ENCODE peak calls at places on chromosomes 16 and 17, in four cellular contexts. C is adipocyte, J is OCI-LY7, L is left ventricle myocardium inferior. A is an unnamed sample.

GRCh38 chr17:35433075-35433894 is 985 bp upstream of the SLFN12 start:
- DNase-seq in L (peak), C (peak), J (no peak), A (peak)

GRCh38 chr17:65139045-65139764 is 2.0 kb downstream of the RGS9 start:
- DNase-seq in L (no peak), J (no peak), C (no peak), A (no peak)

GRCh38 chr16:26727801-26728200 is 338.9 kb upstream of the C16orf82 start:
- DNase-seq in L (no peak), C (no peak), J (no peak), A (no peak)

GRCh38 chr16:71555230-71555891 is 21.5 kb downstream of the TAT start:
- DNase-seq in C (peak), L (no peak), J (no peak), A (no peak)

GRCh38 chr17:81416612-81417011 is 21.4 kb downstream of the BAHCC1 start:
- DNase-seq in C (no peak), J (no peak), L (no peak), A (no peak)

GRCh38 chr16:23225634-23226033 is 43.1 kb downstream of the SCNN1G start:
- DNase-seq in C (no peak), L (no peak), J (no peak), A (no peak)

GRCh38 chr16:19755268-19755667 is 37.2 kb downstream of the IQCK start:
- DNase-seq in C (no peak), L (no peak), J (no peak), A (no peak)

GRCh38 chr17:57987582-57988300 is at the start of gene VEZF1:
- DNase-seq in J (peak), C (peak), L (peak), A (peak)

GRCh38 chr17:77098884-77099545 is 41.8 kb upstream of the SEC14L1 start:
- DNase-seq in L (no peak), C (peak), J (no peak), A (peak)

GRCh38 chr17:43431741-43432523 is 33.1 kb downstream of the ARL4D start:
- DNase-seq in J (no peak), L (no peak), C (no peak), A (no peak)

GRCh38 chr16:46948548-46949166 is 24.8 kb downstream of the DNAJA2 start:
- DNase-seq in J (no peak), L (no peak), C (no peak), A (no peak)

GRCh38 chr16:8929086-8929748 is 34.5 kb downstream of the USP7 start:
- DNase-seq in L (no peak), C (no peak), J (no peak), A (no peak)

GRCh38 chr17:9226130-9226793 is 205.0 kb downstream of the NTN1 start:
- DNase-seq in L (no peak), C (no peak), J (no peak), A (no peak)

GRCh38 chr17:59141860-59142259 is 13.1 kb downstream of the SKA2 start:
- DNase-seq in C (no peak), L (no peak), J (no peak), A (no peak)

GRCh38 chr17:81002409-81003361 is 11.0 kb downstream of the CHMP6 start:
- DNase-seq in L (peak), C (peak), J (no peak), A (peak)

GRCh38 chr16:57382535-57383275 is 10.4 kb downstream of the CX3CL1 start:
- DNase-seq in C (no peak), L (no peak), J (no peak), A (no peak)

GRCh38 chr16:62041401-62041800 is 5.2 kb upstream of the CDH8 start:
- DNase-seq in J (peak), L (no peak), C (peak), A (no peak)

GRCh38 chr17:35286120-35286781 is 43.4 kb downstream of the SLFN5 start:
- DNase-seq in J (no peak), C (no peak), L (no peak), A (no peak)

GRCh38 chr17:77445030-77445907 is 304.5 kb downstream of the SEC14L1 start:
- DNase-seq in J (peak), C (no peak), L (no peak), A (peak)

GRCh38 chr16:87447323-87447722 is 45.5 kb downstream of the ZCCHC14 start:
- DNase-seq in C (peak), L (no peak), J (no peak), A (no peak)

GRCh38 chr16:8299635-8300034 is 290.7 kb downstream of the TMEM114 start:
- DNase-seq in J (no peak), L (no peak), C (no peak), A (no peak)

GRCh38 chr16:77780378-77780837 is 8.0 kb upstream of the VAT1L start:
- DNase-seq in L (no peak), C (no peak), J (no peak), A (no peak)

GRCh38 chr16:11913425-11914079 is 2.2 kb downstream of the GSPT1 start:
- DNase-seq in J (no peak), C (peak), L (no peak), A (no peak)

GRCh38 chr16:24986512-24987303 is 28.5 kb downstream of the ARHGAP17 start:
- DNase-seq in L (peak), J (no peak), C (peak), A (no peak)

GRCh38 chr16:81945665-81946064 is 65.6 kb downstream of the SDR42E1 start:
- DNase-seq in L (no peak), C (peak), J (no peak), A (no peak)

GRCh38 chr16:180101-180920 is at the start of gene HBQ1:
- DNase-seq in C (peak), L (peak), J (no peak), A (peak)

GRCh38 chr17:76887809-76888208 is 19.6 kb downstream of the MGAT5B start:
- DNase-seq in J (no peak), L (no peak), C (no peak), A (no peak)

GRCh38 chr16:27445502-27446175 is 43.7 kb downstream of the IL21R start:
- DNase-seq in L (no peak), C (no peak), J (no peak), A (no peak)

GRCh38 chr17:78125976-78126894 is 2.3 kb downstream of the TMC6 start:
- DNase-seq in L (peak), J (peak), C (no peak), A (no peak)

GRCh38 chr17:11636771-11637170 is 38.5 kb downstream of the DNAH9 start:
- DNase-seq in C (no peak), L (no peak), J (no peak), A (no peak)

GRCh38 chr16:695355-696089 is 5.3 kb upstream of the WDR24 start:
- DNase-seq in L (no peak), J (no peak), C (no peak), A (no peak)

GRCh38 chr17:42363231-42363630 is 25.0 kb downstream of the STAT3 start:
- DNase-seq in C (no peak), L (no peak), J (no peak), A (no peak)

GRCh38 chr17:42361781-42362186 is 26.5 kb downstream of the STAT3 start:
- DNase-seq in J (no peak), C (peak), L (no peak), A (no peak)

GRCh38 chr17:42365136-42365535 is 23.1 kb downstream of the STAT3 start:
- DNase-seq in C (peak), L (no peak), J (no peak), A (no peak)

GRCh38 chr17:42363767-42364585 is 24.3 kb downstream of the STAT3 start:
- DNase-seq in L (no peak), C (peak), J (no peak), A (no peak)

GRCh38 chr17:42362245-42362961 is 25.8 kb downstream of the STAT3 start:
- DNase-seq in J (no peak), C (peak), L (peak), A (no peak)
- H3K4me3 ChIP-seq in J (no peak), C (no peak), L (no peak), A (no peak)

GRCh38 chr17:50956409-50956749 is 90.2 kb upstream of the TOB1 start:
- DNase-seq in J (no peak), L (no peak), C (no peak), A (no peak)

GRCh38 chr17:50955160-50955559 is 89.0 kb upstream of the TOB1 start:
- DNase-seq in C (no peak), J (no peak), L (no peak), A (no peak)

GRCh38 chr17:50954641-50955121 is 88.5 kb upstream of the TOB1 start:
- DNase-seq in C (no peak), J (no peak), L (no peak), A (no peak)

GRCh38 chr17:50956750-50957523 is 90.8 kb upstream of the TOB1 start:
- DNase-seq in C (peak), L (peak), J (peak), A (peak)

DNA sequence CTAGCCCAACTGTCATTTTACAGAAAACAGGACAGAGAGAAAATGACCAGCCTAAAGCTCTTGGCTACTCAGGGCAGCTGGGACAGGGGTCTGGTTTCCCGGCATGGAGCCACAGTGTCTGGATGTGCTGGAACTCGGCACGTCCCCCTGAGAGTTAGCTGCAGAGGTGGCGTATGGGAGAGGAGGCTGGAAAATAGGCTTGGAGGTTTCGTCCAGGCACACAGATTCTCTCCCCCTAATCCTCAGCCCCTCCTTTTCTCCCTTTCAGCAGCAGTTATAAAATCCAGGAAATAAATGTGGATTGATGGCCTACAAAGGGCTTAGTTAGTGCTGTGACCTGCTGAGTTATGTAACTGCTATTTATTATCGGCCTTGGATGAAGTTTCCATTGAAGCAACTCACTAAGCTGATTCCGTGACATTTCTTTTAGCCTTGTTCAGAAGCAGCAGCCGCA is 89.5 kb upstream of the TOB1 start:
- DNase-seq in C (no peak), L (no peak), J (no peak), A (no peak)
- H3K4me3 ChIP-seq in C (no peak), L (no peak), J (no peak), A (no peak)

GRCh38 chr17:40326832-40327199 is 17.8 kb downstream of the RARA start:
- DNase-seq in L (peak), J (no peak), C (no peak), A (peak)

GRCh38 chr17:40329981-40330794 is 21.2 kb downstream of the RARA start:
- DNase-seq in J (no peak), L (peak), C (no peak), A (no peak)

GRCh38 chr17:40327244-40327666 is 18.3 kb downstream of the RARA start:
- DNase-seq in J (no peak), L (peak), C (no peak), A (no peak)

GRCh38 chr17:40327735-40328385 is 18.9 kb downstream of the RARA start:
- DNase-seq in C (no peak), L (peak), J (no peak), A (peak)

DNA sequence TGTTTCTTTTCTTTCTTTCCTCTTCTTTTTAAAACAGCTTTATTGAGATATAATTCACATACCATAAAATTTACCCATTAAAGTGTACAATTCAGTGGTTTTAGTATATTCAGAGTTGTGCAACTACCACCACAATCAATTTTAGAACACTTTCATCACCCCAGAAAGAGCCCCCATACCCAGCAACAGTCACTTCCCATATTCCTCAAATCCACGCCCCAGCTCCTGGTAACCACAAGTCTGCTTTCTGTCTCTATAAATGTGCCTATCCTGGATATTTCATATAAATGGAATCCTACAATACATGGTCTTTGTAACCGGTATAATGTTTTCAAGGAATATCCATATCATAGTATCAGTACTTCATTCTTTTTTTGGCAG is 19.4 kb downstream of the RARA start:
- DNase-seq in C (no peak), J (no peak), L (no peak), A (no peak)
- H3K4me3 ChIP-seq in C (no peak), J (no peak), L (no peak), A (no peak)

GRCh38 chr17:45784583-45785372 is 658 bp downstream of the CRHR1 start:
- DNase-seq in C (peak), J (no peak), L (peak), A (no peak)

GRCh38 chr17:45782889-45783592 is 1.1 kb upstream of the CRHR1 start:
- DNase-seq in L (no peak), C (peak), J (no peak), A (peak)

GRCh38 chr17:45785373-45786193 is 1.5 kb downstream of the CRHR1 start:
- DNase-seq in C (no peak), L (no peak), J (no peak), A (no peak)

GRCh38 chr17:45784293-45784582 is at the start of gene CRHR1:
- DNase-seq in L (no peak), C (no peak), J (no peak), A (no peak)

DNA sequence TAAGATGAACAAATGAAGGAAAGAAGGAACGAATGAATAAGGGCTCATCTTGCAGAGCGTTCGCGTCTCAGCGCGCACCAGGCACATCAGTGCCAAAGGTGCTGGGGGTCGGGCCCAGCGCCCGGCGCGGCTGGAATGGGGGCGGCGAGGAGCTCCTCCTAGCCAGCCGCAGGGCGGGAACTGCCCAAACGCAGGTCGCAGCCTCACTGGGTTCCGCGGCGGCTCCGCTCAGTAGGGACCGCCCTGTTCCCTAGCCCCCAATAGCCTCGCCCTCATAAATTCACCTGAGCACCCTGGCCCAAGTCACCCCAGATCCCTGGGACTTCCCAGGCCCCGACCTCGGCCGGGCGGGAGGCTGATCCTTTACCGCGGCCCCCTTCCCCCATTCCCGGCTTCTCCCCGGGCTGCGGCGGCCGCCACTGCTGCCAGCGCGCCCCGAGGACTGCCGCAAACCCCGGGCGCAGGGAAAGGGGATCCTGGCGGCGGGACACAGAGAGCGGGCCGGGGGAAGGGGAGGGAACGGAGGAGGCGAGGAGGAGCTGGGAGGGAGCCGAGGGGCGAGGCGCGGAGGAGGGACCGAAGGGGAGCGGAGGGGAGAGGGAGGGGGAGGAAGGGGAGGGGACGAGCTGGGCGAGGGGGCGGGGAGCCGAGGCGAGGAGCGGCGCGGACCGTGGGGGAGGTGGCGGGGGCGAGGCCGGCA is 377 bp upstream of the CRHR1 start:
- DNase-seq in J (no peak), C (peak), L (peak), A (no peak)
- H3K4me3 ChIP-seq in J (no peak), C (no peak), L (peak), A (peak)

GRCh38 chr17:50163846-50164696 is 1.7 kb upstream of the SGCA start:
- DNase-seq in C (no peak), L (peak), J (no peak), A (no peak)

GRCh38 chr17:50161023-50161910 is 4.5 kb upstream of the SGCA start:
- DNase-seq in L (peak), J (peak), C (peak), A (peak)

GRCh38 chr17:50164697-50164988 is 1.2 kb upstream of the SGCA start:
- DNase-seq in J (no peak), L (no peak), C (no peak), A (no peak)

GRCh38 chr17:50162466-50163254 is 3.1 kb upstream of the SGCA start:
- DNase-seq in L (no peak), J (no peak), C (no peak), A (no peak)

DNA sequence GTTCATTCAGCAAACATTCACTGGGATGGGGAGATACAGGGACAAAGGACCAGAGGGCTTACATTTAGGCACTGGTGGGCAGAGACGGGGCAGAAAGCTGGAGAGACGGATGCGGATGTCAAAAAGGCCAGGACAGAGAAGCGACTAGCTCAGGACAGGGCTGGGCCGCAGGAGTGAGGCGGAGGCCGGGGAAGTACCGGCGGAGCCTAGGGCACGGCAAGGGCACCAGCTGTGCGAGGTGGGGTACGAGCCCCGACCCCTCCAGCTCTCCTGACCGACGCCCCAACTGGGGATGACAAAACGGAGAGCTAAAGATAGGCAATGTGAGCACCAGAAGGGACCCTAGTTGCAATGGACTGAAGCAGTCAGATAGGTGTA is 3.9 kb upstream of the SGCA start:
- DNase-seq in L (no peak), C (no peak), J (no peak), A (no peak)
- H3K4me3 ChIP-seq in L (peak), C (peak), J (peak), A (no peak)

DNA sequence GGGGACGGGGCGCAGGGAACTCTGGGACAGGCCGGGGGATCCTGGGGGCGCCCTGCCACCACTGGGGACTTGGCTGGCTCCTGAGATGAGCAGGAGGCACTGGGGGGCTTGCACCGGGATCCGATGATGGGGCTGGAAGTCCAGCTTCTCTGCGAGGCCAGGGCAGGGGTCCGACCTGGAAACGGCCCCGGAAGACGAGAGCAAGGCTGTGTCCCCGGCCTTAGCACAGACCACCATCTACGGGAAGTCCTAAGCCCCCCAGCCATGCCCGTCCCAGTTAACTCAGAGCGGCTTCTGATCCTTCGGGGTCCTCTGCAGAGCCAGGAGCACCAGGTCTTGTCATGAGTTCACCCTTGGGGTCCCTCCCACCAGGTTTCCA is 573 bp downstream of the CDT1 start:
- DNase-seq in J (no peak), C (no peak), L (no peak), A (no peak)
- H3K4me3 ChIP-seq in J (peak), C (peak), L (peak), A (no peak)

GRCh38 chr16:85524365-85524629 is 88.8 kb upstream of the GSE1 start:
- DNase-seq in C (no peak), J (no peak), L (no peak), A (no peak)
- H3K4me3 ChIP-seq in C (no peak), J (no peak), L (no peak), A (no peak)

GRCh38 chr17:73770849-73771229 is 126.6 kb upstream of the SDK2 start:
- DNase-seq in J (no peak), C (no peak), L (no peak), A (no peak)
- H3K4me3 ChIP-seq in J (no peak), C (no peak), L (no peak), A (no peak)